ENCODE peak calls at places on chromosomes 6 and 20, in five cellular contexts. P is NCI-H1092 treated with DMSO at 0.1 percent for 48 hours, D is memory B cell, V is uterus, K is non-pigmented ciliary epithelial cell. Z is an unnamed sample.

GRCh38 chr6:161242779-161243693 is 30.8 kb downstream of the AGPAT4 start:
- DNase-seq in P (no peak), D (no peak), K (no peak), V (no peak), Z (peak)

GRCh38 chr20:16747291-16747811 is 807 bp upstream of the OTOR start:
- DNase-seq in K (no peak), V (no peak), P (peak), D (no peak), Z (no peak)

GRCh38 chr20:17142666-17143065 is 84.2 kb upstream of the PCSK2 start:
- DNase-seq in P (no peak), D (no peak), V (no peak), K (no peak), Z (no peak)

GRCh38 chr20:33719277-33719988 is 677 bp downstream of the PXMP4 start:
- DNase-seq in K (no peak), V (no peak), D (peak), P (no peak), Z (no peak)

GRCh38 chr6:153131037-153131981 is at the start of gene RGS17:
- DNase-seq in V (peak), K (no peak), D (no peak), P (peak), Z (peak)

GRCh38 chr20:47795214-47795667 is 10.0 kb upstream of the SULF2 start:
- DNase-seq in K (no peak), D (no peak), P (no peak), V (no peak), Z (peak)

GRCh38 chr20:15951711-15952110 is 621.5 kb downstream of the KIF16B start:
- DNase-seq in V (no peak), D (no peak), P (no peak), K (no peak), Z (no peak)

GRCh38 chr6:169960891-169961611 is 209.6 kb downstream of the ERMARD start:
- DNase-seq in V (no peak), P (no peak), D (no peak), K (no peak), Z (no peak)

GRCh38 chr6:158205220-158205944 is 37.2 kb downstream of the GTF2H5 start:
- DNase-seq in D (no peak), V (no peak), K (no peak), P (no peak), Z (no peak)

GRCh38 chr6:169292340-169293124 is 38.9 kb upstream of the THBS2 start:
- DNase-seq in D (no peak), P (no peak), K (peak), V (peak), Z (peak)

GRCh38 chr6:141164042-141164748 is 968.5 kb upstream of the GJE1 start:
- DNase-seq in D (no peak), P (no peak), V (no peak), K (no peak), Z (peak)